ENCODE peak calls at places on chromosomes 3 and 15, in six cellular contexts. One of them, this sample, is unnamed.

GRCh38 chr15:60582370-60583036 is 103.6 kb upstream of the ICE2 start:
- DNase-seq in activated T-cell treated with anti-CD3 and anti-CD28 coated beads for 48 hours: no peak
- DNase-seq in RWPE1: no peak
- DNase-seq in psoas muscle: no peak
- DNase-seq in substantia nigra: no peak
- DNase-seq in NCI-H1092: no peak
- DNase-seq in this sample: no peak

GRCh38 chr15:79644091-79644490 is 212.0 kb downstream of the MINAR1 start:
- DNase-seq in activated T-cell treated with anti-CD3 and anti-CD28 coated beads for 48 hours: peak
- DNase-seq in psoas muscle: no peak
- DNase-seq in NCI-H1092: no peak
- DNase-seq in substantia nigra: no peak
- DNase-seq in RWPE1: peak
- DNase-seq in this sample: no peak

GRCh38 chr15:27219636-27220035 is 248.7 kb downstream of the GABRG3 start:
- DNase-seq in RWPE1: no peak
- DNase-seq in substantia nigra: no peak
- DNase-seq in psoas muscle: no peak
- DNase-seq in activated T-cell treated with anti-CD3 and anti-CD28 coated beads for 48 hours: no peak
- DNase-seq in NCI-H1092: no peak
- DNase-seq in this sample: no peak

GRCh38 chr15:61195116-61196002 is 33.7 kb downstream of the RORA start:
- DNase-seq in NCI-H1092: peak
- DNase-seq in psoas muscle: no peak
- DNase-seq in substantia nigra: no peak
- DNase-seq in activated T-cell treated with anti-CD3 and anti-CD28 coated beads for 48 hours: no peak
- DNase-seq in RWPE1: peak
- DNase-seq in this sample: no peak

GRCh38 chr3:46912986-46913385 is 35.5 kb downstream of the PTH1R start:
- DNase-seq in RWPE1: no peak
- DNase-seq in NCI-H1092: no peak
- DNase-seq in substantia nigra: no peak
- DNase-seq in activated T-cell treated with anti-CD3 and anti-CD28 coated beads for 48 hours: no peak
- DNase-seq in psoas muscle: no peak
- DNase-seq in this sample: no peak

GRCh38 chr3:106457278-106458210 is 588.7 kb upstream of the CBLB start:
- DNase-seq in psoas muscle: peak
- DNase-seq in RWPE1: peak
- DNase-seq in activated T-cell treated with anti-CD3 and anti-CD28 coated beads for 48 hours: peak
- DNase-seq in substantia nigra: peak
- DNase-seq in NCI-H1092: peak
- DNase-seq in this sample: no peak

GRCh38 chr3:160553829-160554228 is 11.5 kb downstream of the KPNA4 start:
- DNase-seq in psoas muscle: no peak
- DNase-seq in NCI-H1092: no peak
- DNase-seq in RWPE1: no peak
- DNase-seq in substantia nigra: no peak
- DNase-seq in activated T-cell treated with anti-CD3 and anti-CD28 coated beads for 48 hours: no peak
- DNase-seq in this sample: no peak

GRCh38 chr3:44981751-44982150 is 5.7 kb downstream of the EXOSC7 start:
- DNase-seq in NCI-H1092: no peak
- DNase-seq in substantia nigra: no peak
- DNase-seq in psoas muscle: no peak
- DNase-seq in RWPE1: no peak
- DNase-seq in activated T-cell treated with anti-CD3 and anti-CD28 coated beads for 48 hours: no peak
- DNase-seq in this sample: no peak

GRCh38 chr3:100030346-100030745 is 84.0 kb downstream of the FILIP1L start:
- DNase-seq in substantia nigra: no peak
- DNase-seq in RWPE1: no peak
- DNase-seq in activated T-cell treated with anti-CD3 and anti-CD28 coated beads for 48 hours: no peak
- DNase-seq in NCI-H1092: no peak
- DNase-seq in psoas muscle: no peak
- DNase-seq in this sample: no peak

GRCh38 chr3:127391436-127392145 is 103.7 kb upstream of the PRR20G start:
- DNase-seq in psoas muscle: no peak
- DNase-seq in RWPE1: no peak
- DNase-seq in NCI-H1092: no peak
- DNase-seq in activated T-cell treated with anti-CD3 and anti-CD28 coated beads for 48 hours: no peak
- DNase-seq in substantia nigra: no peak
- DNase-seq in this sample: no peak

GRCh38 chr3:29382399-29382798 is 101.5 kb downstream of the RBMS3 start:
- DNase-seq in activated T-cell treated with anti-CD3 and anti-CD28 coated beads for 48 hours: no peak
- DNase-seq in RWPE1: no peak
- DNase-seq in psoas muscle: no peak
- DNase-seq in NCI-H1092: no peak
- DNase-seq in substantia nigra: no peak
- DNase-seq in this sample: no peak

GRCh38 chr15:86772369-86773059 is 692.8 kb downstream of the AGBL1 start:
- DNase-seq in psoas muscle: no peak
- DNase-seq in RWPE1: no peak
- DNase-seq in substantia nigra: no peak
- DNase-seq in NCI-H1092: no peak
- DNase-seq in activated T-cell treated with anti-CD3 and anti-CD28 coated beads for 48 hours: no peak
- DNase-seq in this sample: no peak

GRCh38 chr3:13879946-13880810 is at the start of gene WNT7A:
- DNase-seq in RWPE1: peak
- DNase-seq in substantia nigra: peak
- DNase-seq in NCI-H1092: no peak
- DNase-seq in activated T-cell treated with anti-CD3 and anti-CD28 coated beads for 48 hours: peak
- DNase-seq in psoas muscle: no peak
- DNase-seq in this sample: peak

GRCh38 chr3:24963762-24964625 is 464.1 kb upstream of the RARB start:
- DNase-seq in activated T-cell treated with anti-CD3 and anti-CD28 coated beads for 48 hours: no peak
- DNase-seq in NCI-H1092: no peak
- DNase-seq in RWPE1: no peak
- DNase-seq in psoas muscle: no peak
- DNase-seq in substantia nigra: no peak
- DNase-seq in this sample: no peak

GRCh38 chr3:15438988-15439387 is 11.6 kb downstream of the EAF1 start:
- DNase-seq in psoas muscle: no peak
- DNase-seq in substantia nigra: no peak
- DNase-seq in RWPE1: no peak
- DNase-seq in NCI-H1092: no peak
- DNase-seq in activated T-cell treated with anti-CD3 and anti-CD28 coated beads for 48 hours: no peak
- DNase-seq in this sample: no peak

GRCh38 chr3:150265305-150265704 is 142.8 kb upstream of the TSC22D2 start:
- DNase-seq in RWPE1: no peak
- DNase-seq in activated T-cell treated with anti-CD3 and anti-CD28 coated beads for 48 hours: no peak
- DNase-seq in NCI-H1092: no peak
- DNase-seq in substantia nigra: no peak
- DNase-seq in psoas muscle: no peak
- DNase-seq in this sample: no peak

GRCh38 chr3:157175678-157176077 is 15.7 kb upstream of the CCNL1 start:
- DNase-seq in NCI-H1092: no peak
- DNase-seq in substantia nigra: no peak
- DNase-seq in activated T-cell treated with anti-CD3 and anti-CD28 coated beads for 48 hours: no peak
- DNase-seq in psoas muscle: no peak
- DNase-seq in RWPE1: peak
- DNase-seq in this sample: no peak

GRCh38 chr3:129276385-129276784 is 2.3 kb upstream of the HMCES start:
- DNase-seq in NCI-H1092: no peak
- DNase-seq in substantia nigra: no peak
- DNase-seq in psoas muscle: no peak
- DNase-seq in activated T-cell treated with anti-CD3 and anti-CD28 coated beads for 48 hours: peak
- DNase-seq in RWPE1: no peak
- DNase-seq in this sample: no peak

GRCh38 chr15:56490461-56490860 is 25.5 kb upstream of the MNS1 start:
- DNase-seq in NCI-H1092: no peak
- DNase-seq in RWPE1: no peak
- DNase-seq in activated T-cell treated with anti-CD3 and anti-CD28 coated beads for 48 hours: no peak
- DNase-seq in psoas muscle: no peak
- DNase-seq in substantia nigra: no peak
- DNase-seq in this sample: no peak

GRCh38 chr3:124770341-124771082 is 40.3 kb downstream of the UMPS start:
- DNase-seq in activated T-cell treated with anti-CD3 and anti-CD28 coated beads for 48 hours: no peak
- DNase-seq in NCI-H1092: no peak
- DNase-seq in substantia nigra: peak
- DNase-seq in RWPE1: no peak
- DNase-seq in psoas muscle: peak
- DNase-seq in this sample: peak

GRCh38 chr3:11671648-11672100 is 28.0 kb upstream of the VGLL4 start:
- DNase-seq in psoas muscle: peak
- DNase-seq in NCI-H1092: no peak
- DNase-seq in RWPE1: no peak
- DNase-seq in activated T-cell treated with anti-CD3 and anti-CD28 coated beads for 48 hours: no peak
- DNase-seq in substantia nigra: no peak
- DNase-seq in this sample: no peak

GRCh38 chr3:146491303-146491702 is 21.9 kb upstream of the PLSCR2 start:
- DNase-seq in psoas muscle: no peak
- DNase-seq in NCI-H1092: no peak
- DNase-seq in activated T-cell treated with anti-CD3 and anti-CD28 coated beads for 48 hours: no peak
- DNase-seq in substantia nigra: no peak
- DNase-seq in RWPE1: peak
- DNase-seq in this sample: no peak

GRCh38 chr3:175161291-175161690 is 302.2 kb downstream of the NAALADL2 start:
- DNase-seq in psoas muscle: no peak
- DNase-seq in activated T-cell treated with anti-CD3 and anti-CD28 coated beads for 48 hours: no peak
- DNase-seq in NCI-H1092: no peak
- DNase-seq in RWPE1: no peak
- DNase-seq in substantia nigra: no peak
- DNase-seq in this sample: no peak